ENCODE peak calls at places on chromosome 6, in four cellular contexts. One of them, this sample, is unnamed.
A peak's percentile ranks its signal among the peaks of the same experiment; 100 is the strongest.

GRCh38 chr6:20215310-20215709 is 3.0 kb upstream of the MBOAT1 start:
- DNase-seq in AG20443: no peak
- DNase-seq in endothelial cell of umbilical vein: no peak
- DNase-seq in Jurkat, Clone E6-1: no peak
- DNase-seq in this sample: no peak

GRCh38 chr6:100573169-100573568 is 108.4 kb upstream of the SIM1 start:
- DNase-seq in Jurkat, Clone E6-1: no peak
- DNase-seq in AG20443: peak; percentile 42
- DNase-seq in endothelial cell of umbilical vein: peak; percentile 54
- DNase-seq in this sample: peak; percentile 63

GRCh38 chr6:1871936-1872335 is 262.2 kb downstream of the FOXC1 start:
- DNase-seq in Jurkat, Clone E6-1: no peak
- DNase-seq in AG20443: peak; percentile 38
- DNase-seq in endothelial cell of umbilical vein: no peak
- DNase-seq in this sample: no peak

GRCh38 chr6:139568956-139569538 is 194.6 kb upstream of the CITED2 start:
- DNase-seq in AG20443: peak; percentile 74
- DNase-seq in Jurkat, Clone E6-1: no peak
- DNase-seq in endothelial cell of umbilical vein: peak; percentile 80
- DNase-seq in this sample: peak; percentile 89

GRCh38 chr6:170250981-170251775 is 39.7 kb downstream of the DLL1 start:
- DNase-seq in AG20443: no peak
- DNase-seq in Jurkat, Clone E6-1: no peak
- DNase-seq in endothelial cell of umbilical vein: no peak
- DNase-seq in this sample: no peak

GRCh38 chr6:29487660-29488059 is at the start of gene MAS1L:
- DNase-seq in AG20443: no peak
- DNase-seq in Jurkat, Clone E6-1: no peak
- DNase-seq in endothelial cell of umbilical vein: no peak
- DNase-seq in this sample: no peak

GRCh38 chr6:153503810-153504209 is 372.7 kb upstream of the RGS17 start:
- DNase-seq in endothelial cell of umbilical vein: no peak
- DNase-seq in Jurkat, Clone E6-1: peak; percentile 21
- DNase-seq in AG20443: no peak
- DNase-seq in this sample: no peak

GRCh38 chr6:57158658-57159057 is 13.5 kb upstream of the BAG2 start:
- DNase-seq in AG20443: no peak
- DNase-seq in Jurkat, Clone E6-1: no peak
- DNase-seq in endothelial cell of umbilical vein: no peak
- DNase-seq in this sample: peak; percentile 52

GRCh38 chr6:141153563-141153962 is 979.2 kb upstream of the GJE1 start:
- DNase-seq in Jurkat, Clone E6-1: no peak
- DNase-seq in endothelial cell of umbilical vein: no peak
- DNase-seq in AG20443: no peak
- DNase-seq in this sample: no peak